ENCODE peak calls at places on chromosomes 5 and 9, in nine cellular contexts. One of them, this sample, is unnamed. For H3K9me3, the result is how much of the 10 kb centered on the place peaks cover.

GRCh38 chr5:35438288-35438687 is 179.4 kb upstream of the SPEF2 start:
- DNase-seq in stomach: no peak
- DNase-seq in vagina: no peak
- DNase-seq in K562: no peak
- DNase-seq in GM12878: no peak
- DNase-seq in spleen: no peak
- DNase-seq in HCT116: no peak
- DNase-seq in Panc1: no peak
- DNase-seq in breast epithelium: no peak
- DNase-seq in this sample: no peak

GRCh38 chr5:56092115-56092514 is 97.4 kb upstream of the IL6ST start:
- DNase-seq in stomach: no peak
- DNase-seq in vagina: no peak
- DNase-seq in K562: no peak
- DNase-seq in GM12878: no peak
- DNase-seq in spleen: no peak
- DNase-seq in HCT116: no peak
- DNase-seq in Panc1: no peak
- DNase-seq in breast epithelium: no peak
- DNase-seq in this sample: no peak

GRCh38 chr9:126126012-126126411 is 200.6 kb upstream of the MVB12B start:
- DNase-seq in stomach: no peak
- DNase-seq in vagina: peak
- DNase-seq in K562: no peak
- DNase-seq in GM12878: no peak
- DNase-seq in spleen: peak
- DNase-seq in HCT116: no peak
- DNase-seq in Panc1: no peak
- DNase-seq in breast epithelium: no peak
- DNase-seq in this sample: no peak

GRCh38 chr5:169647566-169647965 is 10.5 kb downstream of the DOCK2 start:
- DNase-seq in stomach: no peak
- DNase-seq in vagina: no peak
- DNase-seq in K562: no peak
- DNase-seq in GM12878: no peak
- DNase-seq in spleen: no peak
- DNase-seq in HCT116: no peak
- DNase-seq in Panc1: no peak
- DNase-seq in breast epithelium: no peak
- DNase-seq in this sample: no peak

GRCh38 chr5:141951341-141951781 is 6.6 kb downstream of the PCDH12 start:
- DNase-seq in stomach: no peak
- DNase-seq in vagina: no peak
- DNase-seq in K562: peak
- DNase-seq in GM12878: no peak
- DNase-seq in spleen: no peak
- DNase-seq in HCT116: no peak
- DNase-seq in Panc1: no peak
- DNase-seq in breast epithelium: no peak
- DNase-seq in this sample: no peak

GRCh38 chr5:95317085-95317484 is 32.2 kb upstream of the MCTP1 start:
- DNase-seq in stomach: no peak
- DNase-seq in vagina: no peak
- DNase-seq in K562: no peak
- DNase-seq in GM12878: no peak
- DNase-seq in spleen: no peak
- DNase-seq in HCT116: no peak
- DNase-seq in Panc1: no peak
- DNase-seq in breast epithelium: no peak
- DNase-seq in this sample: no peak

GRCh38 chr9:76374702-76375543 is 19.3 kb downstream of the RFK start:
- DNase-seq in stomach: peak
- DNase-seq in vagina: peak
- DNase-seq in K562: no peak
- DNase-seq in GM12878: no peak
- DNase-seq in spleen: no peak
- DNase-seq in HCT116: no peak
- DNase-seq in Panc1: peak
- DNase-seq in breast epithelium: no peak
- DNase-seq in this sample: no peak

GRCh38 chr5:84274585-84275468 is 109.9 kb downstream of the EDIL3 start:
- DNase-seq in stomach: peak
- DNase-seq in vagina: no peak
- DNase-seq in K562: no peak
- DNase-seq in GM12878: no peak
- DNase-seq in spleen: no peak
- DNase-seq in HCT116: peak
- DNase-seq in Panc1: no peak
- DNase-seq in breast epithelium: no peak
- DNase-seq in this sample: peak

GRCh38 chr5:59798862-59799667 is 94.5 kb downstream of the PDE4D start:
- DNase-seq in stomach: no peak
- DNase-seq in vagina: no peak
- DNase-seq in K562: no peak
- DNase-seq in GM12878: peak
- DNase-seq in spleen: no peak
- DNase-seq in HCT116: no peak
- DNase-seq in Panc1: no peak
- DNase-seq in breast epithelium: no peak
- DNase-seq in this sample: no peak

GRCh38 chr5:54885636-54886035 is 99.8 kb downstream of the ESM1 start:
- DNase-seq in stomach: no peak
- DNase-seq in vagina: no peak
- DNase-seq in K562: no peak
- DNase-seq in GM12878: no peak
- DNase-seq in spleen: no peak
- DNase-seq in HCT116: no peak
- DNase-seq in Panc1: no peak
- DNase-seq in breast epithelium: no peak
- DNase-seq in this sample: no peak

GRCh38 chr5:111063709-111064322 is 7.7 kb upstream of the TSLP start:
- DNase-seq in stomach: no peak
- DNase-seq in vagina: no peak
- DNase-seq in K562: no peak
- DNase-seq in GM12878: no peak
- DNase-seq in spleen: no peak
- DNase-seq in HCT116: peak
- DNase-seq in Panc1: no peak
- DNase-seq in breast epithelium: no peak
- DNase-seq in this sample: no peak

GRCh38 chr9:122226758-122227575 is 1.8 kb downstream of the LHX6 start:
- DNase-seq in stomach: no peak
- DNase-seq in vagina: no peak
- DNase-seq in K562: no peak
- DNase-seq in GM12878: no peak
- DNase-seq in spleen: no peak
- DNase-seq in HCT116: no peak
- DNase-seq in Panc1: no peak
- DNase-seq in breast epithelium: no peak
- DNase-seq in this sample: no peak

GRCh38 chr5:61600945-61601491 is 269.0 kb downstream of the ZSWIM6 start:
- DNase-seq in stomach: no peak
- DNase-seq in vagina: no peak
- DNase-seq in K562: no peak
- DNase-seq in GM12878: no peak
- DNase-seq in spleen: no peak
- DNase-seq in HCT116: no peak
- DNase-seq in Panc1: no peak
- DNase-seq in breast epithelium: no peak
- DNase-seq in this sample: no peak

GRCh38 chr5:150085950-150086715 is at the start of gene CSF1R:
- DNase-seq in stomach: peak
- DNase-seq in vagina: peak
- DNase-seq in K562: no peak
- DNase-seq in GM12878: no peak
- DNase-seq in spleen: no peak
- DNase-seq in HCT116: no peak
- DNase-seq in Panc1: no peak
- DNase-seq in breast epithelium: no peak
- DNase-seq in this sample: no peak

GRCh38 chr5:170491479-170491878 is 12.3 kb upstream of the KCNIP1 start:
- DNase-seq in stomach: no peak
- DNase-seq in vagina: no peak
- DNase-seq in K562: no peak
- DNase-seq in GM12878: no peak
- DNase-seq in spleen: no peak
- DNase-seq in HCT116: no peak
- DNase-seq in Panc1: no peak
- DNase-seq in breast epithelium: no peak
- DNase-seq in this sample: no peak

GRCh38 chr9:123120131-123120530 is 86.7 kb downstream of the GPR21 start:
- DNase-seq in stomach: no peak
- DNase-seq in vagina: no peak
- DNase-seq in K562: no peak
- DNase-seq in GM12878: no peak
- DNase-seq in spleen: no peak
- DNase-seq in HCT116: no peak
- DNase-seq in Panc1: no peak
- DNase-seq in breast epithelium: no peak
- DNase-seq in this sample: no peak

GRCh38 chr5:37847978-37848425 is 8.2 kb upstream of the GDNF start:
- DNase-seq in stomach: no peak
- DNase-seq in vagina: no peak
- DNase-seq in K562: no peak
- DNase-seq in GM12878: peak
- DNase-seq in spleen: no peak
- DNase-seq in HCT116: no peak
- DNase-seq in Panc1: no peak
- DNase-seq in breast epithelium: no peak
- DNase-seq in this sample: no peak

GRCh38 chr5:74288448-74289109 is 351.9 kb downstream of the ENC1 start:
- DNase-seq in stomach: no peak
- DNase-seq in vagina: no peak
- DNase-seq in K562: no peak
- DNase-seq in GM12878: no peak
- DNase-seq in spleen: no peak
- DNase-seq in HCT116: no peak
- DNase-seq in Panc1: no peak
- DNase-seq in breast epithelium: no peak
- DNase-seq in this sample: no peak

GRCh38 chr5:74288038-74288437 is 352.5 kb downstream of the ENC1 start:
- DNase-seq in stomach: no peak
- DNase-seq in vagina: no peak
- DNase-seq in K562: no peak
- DNase-seq in GM12878: no peak
- DNase-seq in spleen: no peak
- DNase-seq in HCT116: no peak
- DNase-seq in Panc1: no peak
- DNase-seq in breast epithelium: no peak
- DNase-seq in this sample: no peak

GRCh38 chr5:74285876-74286275 is 354.7 kb downstream of the ENC1 start:
- DNase-seq in stomach: no peak
- DNase-seq in vagina: no peak
- DNase-seq in K562: no peak
- DNase-seq in GM12878: no peak
- DNase-seq in spleen: no peak
- DNase-seq in HCT116: no peak
- DNase-seq in Panc1: no peak
- DNase-seq in breast epithelium: no peak
- DNase-seq in this sample: no peak

GRCh38 chr5:74289238-74289637 is 351.3 kb downstream of the ENC1 start:
- DNase-seq in stomach: no peak
- DNase-seq in vagina: no peak
- DNase-seq in K562: no peak
- DNase-seq in GM12878: no peak
- DNase-seq in spleen: no peak
- DNase-seq in HCT116: no peak
- DNase-seq in Panc1: no peak
- DNase-seq in breast epithelium: no peak
- DNase-seq in this sample: no peak

GRCh38 chr5:74286734-74287705 is 353.5 kb downstream of the ENC1 start:
- DNase-seq in stomach: no peak
- DNase-seq in vagina: no peak
- DNase-seq in K562: no peak
- DNase-seq in GM12878: no peak
- DNase-seq in spleen: no peak
- DNase-seq in HCT116: no peak
- DNase-seq in Panc1: no peak
- DNase-seq in breast epithelium: no peak
- DNase-seq in this sample: no peak
- TF ChIP-seq POLR2AphosphoS5 in stomach: no peak
- TF ChIP-seq POLR2AphosphoS5 in vagina: no peak
- TF ChIP-seq POLR2AphosphoS5 in K562: no peak
- TF ChIP-seq POLR2AphosphoS5 in GM12878: no peak
- TF ChIP-seq POLR2AphosphoS5 in spleen: no peak
- TF ChIP-seq POLR2AphosphoS5 in HCT116: no peak
- TF ChIP-seq POLR2AphosphoS5 in Panc1: no peak
- TF ChIP-seq POLR2AphosphoS5 in breast epithelium: no peak
- TF ChIP-seq POLR2AphosphoS5 in this sample: no peak

DNA sequence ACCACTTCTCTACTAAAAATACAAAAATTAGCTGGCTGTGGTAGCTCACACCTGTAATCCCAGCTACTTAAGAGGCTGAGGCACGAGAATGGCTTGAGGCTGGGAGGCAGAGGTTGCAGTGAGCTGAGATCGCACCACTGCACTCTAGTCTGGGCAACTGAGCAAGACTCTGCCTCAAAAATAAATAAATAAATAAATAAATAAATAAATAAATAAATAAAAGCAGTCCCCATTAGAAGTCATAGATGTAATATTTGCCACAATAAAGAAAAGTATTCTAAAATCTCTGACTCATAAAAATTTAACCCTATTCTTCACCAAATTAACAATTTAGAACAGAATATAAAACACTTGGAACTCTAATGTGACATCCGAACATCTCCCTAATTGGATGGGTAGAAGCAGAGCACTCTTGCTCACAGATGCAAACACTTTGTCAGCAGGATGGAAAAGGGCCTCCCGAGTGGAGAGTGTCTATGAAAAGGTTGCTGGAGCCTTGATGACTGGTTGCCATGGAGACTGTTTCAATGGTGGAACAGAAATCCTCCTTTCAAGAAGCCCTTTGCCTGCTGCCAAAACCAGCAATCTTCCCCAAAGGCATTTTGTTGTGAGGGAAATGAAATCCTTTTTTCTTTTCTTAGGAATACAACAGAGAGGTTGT is 38.9 kb upstream of the TRAF1 start:
- DNase-seq in stomach: no peak
- DNase-seq in vagina: no peak
- DNase-seq in K562: no peak
- DNase-seq in GM12878: no peak
- DNase-seq in spleen: no peak
- DNase-seq in HCT116: no peak
- DNase-seq in Panc1: no peak
- DNase-seq in breast epithelium: no peak
- DNase-seq in this sample: peak
- H3K27ac ChIP-seq in stomach: no peak
- H3K27ac ChIP-seq in vagina: no peak
- H3K27ac ChIP-seq in K562: no peak
- H3K27ac ChIP-seq in GM12878: no peak
- H3K27ac ChIP-seq in spleen: no peak
- H3K27ac ChIP-seq in HCT116: no peak
- H3K27ac ChIP-seq in Panc1: no peak
- H3K27ac ChIP-seq in breast epithelium: peak
- H3K27ac ChIP-seq in this sample: peak

GRCh38 chr5:178750230-178750629 is 19.8 kb upstream of the ZNF354A start:
- DNase-seq in stomach: no peak
- DNase-seq in vagina: no peak
- DNase-seq in K562: no peak
- DNase-seq in GM12878: no peak
- DNase-seq in spleen: no peak
- DNase-seq in HCT116: no peak
- DNase-seq in Panc1: no peak
- DNase-seq in breast epithelium: no peak
- DNase-seq in this sample: no peak
- H3K9me3 ChIP-seq in stomach: under half
- H3K9me3 ChIP-seq in vagina: under half
- H3K9me3 ChIP-seq in K562: under half
- H3K9me3 ChIP-seq in GM12878: under half
- H3K9me3 ChIP-seq in spleen: under half
- H3K9me3 ChIP-seq in HCT116: under half
- H3K9me3 ChIP-seq in Panc1: under half
- H3K9me3 ChIP-seq in breast epithelium: under half
- H3K9me3 ChIP-seq in this sample: under half

GRCh38 chr5:33810491-33811120 is 81.2 kb downstream of the ADAMTS12 start:
- DNase-seq in stomach: no peak
- DNase-seq in vagina: peak
- DNase-seq in K562: no peak
- DNase-seq in GM12878: no peak
- DNase-seq in spleen: no peak
- DNase-seq in HCT116: no peak
- DNase-seq in Panc1: no peak
- DNase-seq in breast epithelium: no peak
- DNase-seq in this sample: no peak
- TF ChIP-seq POLR2AphosphoS5 in stomach: no peak
- TF ChIP-seq POLR2AphosphoS5 in vagina: no peak
- TF ChIP-seq POLR2AphosphoS5 in K562: no peak
- TF ChIP-seq POLR2AphosphoS5 in GM12878: no peak
- TF ChIP-seq POLR2AphosphoS5 in spleen: no peak
- TF ChIP-seq POLR2AphosphoS5 in HCT116: no peak
- TF ChIP-seq POLR2AphosphoS5 in Panc1: no peak
- TF ChIP-seq POLR2AphosphoS5 in breast epithelium: peak
- TF ChIP-seq POLR2AphosphoS5 in this sample: no peak

This sample was measured in SK-N-MC.